ENCODE peak calls at places on chromosomes 6 and 20, in six cellular contexts. V is fibroblast of villous mesenchyme, F is BJ, T is fibroblast of lung, S is lower leg skin, L is A549. A is an unnamed sample.

GRCh38 chr6:6891074-6891754 is 216.5 kb upstream of the RREB1 start:
- DNase-seq in F (no peak), V (no peak), T (no peak), S (no peak), L (no peak), A (no peak)

GRCh38 chr20:4158466-4159050 is 143.2 kb upstream of the RNF24 start:
- DNase-seq in T (no peak), L (no peak), F (no peak), S (no peak), V (no peak), A (peak; percentile 7)

GRCh38 chr20:46206025-46206424 is 87.9 kb downstream of the CD40 start:
- DNase-seq in F (no peak), T (peak; percentile 23), S (peak; percentile 58), V (peak; percentile 35), L (peak; percentile 40), A (peak; percentile 36)

GRCh38 chr6:78526432-78526831 is 340.9 kb upstream of the IRAK1BP1 start:
- DNase-seq in L (no peak), T (no peak), S (no peak), F (no peak), V (no peak), A (no peak)

GRCh38 chr6:1554241-1554880 is 55.4 kb upstream of the FOXC1 start:
- DNase-seq in S (no peak), T (peak; percentile 9), V (no peak), F (no peak), L (peak; percentile 8), A (peak; percentile 41)

GRCh38 chr6:81938014-81938761 is 185.7 kb upstream of the TENT5A start:
- DNase-seq in L (peak; percentile 6), V (peak; percentile 95), S (no peak), T (peak; percentile 88), F (peak; percentile 80), A (peak; percentile 89)

GRCh38 chr6:3848925-3849605 is at the start of gene FAM50B:
- DNase-seq in L (peak; percentile 58), F (peak; percentile 51), S (peak; percentile 93), V (peak; percentile 91), T (peak; percentile 87), A (peak; percentile 88)

GRCh38 chr6:786946-787763 is 94.2 kb upstream of the EXOC2 start:
- DNase-seq in T (no peak), V (peak; percentile 18), F (no peak), L (peak; percentile 18), S (no peak), A (no peak)

GRCh38 chr6:167462913-167463312 is 138.0 kb downstream of the TTLL2 start:
- DNase-seq in T (no peak), L (no peak), F (no peak), S (no peak), V (no peak), A (no peak)

GRCh38 chr20:38757145-38757800 is 9.0 kb downstream of the ACTR5 start:
- DNase-seq in V (no peak), T (no peak), F (no peak), L (no peak), S (no peak), A (no peak)

GRCh38 chr6:44189257-44189656 is 27.5 kb upstream of the MYMX start:
- DNase-seq in S (no peak), V (no peak), L (no peak), F (no peak), T (no peak), A (no peak)

GRCh38 chr6:168318090-168318489 is 1.5 kb downstream of the DACT2 start:
- DNase-seq in F (no peak), L (no peak), S (no peak), T (no peak), V (no peak), A (no peak)

GRCh38 chr6:47414517-47415167 is 62.9 kb upstream of the CD2AP start:
- DNase-seq in V (peak; percentile 66), L (no peak), S (no peak), T (peak; percentile 61), F (peak; percentile 9), A (peak; percentile 51)

GRCh38 chr6:48744948-48745347 is 634.0 kb upstream of the PTCHD4 start:
- DNase-seq in F (no peak), V (peak; percentile 34), L (no peak), T (peak; percentile 61), S (no peak), A (peak; percentile 15)

GRCh38 chr20:36405255-36405654 is 99.1 kb downstream of the DLGAP4 start:
- DNase-seq in V (peak; percentile 8), F (no peak), L (no peak), T (no peak), S (no peak), A (no peak)

GRCh38 chr20:32970115-32970972 is 33.9 kb downstream of the SUN5 start:
- DNase-seq in S (no peak), F (no peak), L (no peak), V (no peak), T (no peak), A (no peak)

GRCh38 chr20:3224681-3225421 is 14.1 kb downstream of the SLC4A11 start:
- DNase-seq in F (no peak), T (no peak), S (no peak), L (no peak), V (no peak), A (no peak)

GRCh38 chr20:47310729-47311128 is 45.8 kb downstream of the ZMYND8 start:
- DNase-seq in S (no peak), F (no peak), T (no peak), L (no peak), V (no peak), A (no peak)

GRCh38 chr20:10492065-10492464 is 57.0 kb downstream of the SLX4IP start:
- DNase-seq in V (peak; percentile 78), T (peak; percentile 52), S (no peak), L (no peak), F (no peak), A (peak; percentile 66)

GRCh38 chr6:55601120-55601519 is 22.1 kb upstream of the HMGCLL1 start:
- DNase-seq in V (no peak), T (no peak), L (no peak), F (no peak), S (no peak), A (no peak)

GRCh38 chr20:48722737-48723191 is 105.0 kb downstream of the PREX1 start:
- DNase-seq in T (peak; percentile 39), S (no peak), L (peak; percentile 35), F (no peak), V (peak; percentile 41), A (peak; percentile 58)
- TF ChIP-seq CTCF in T (no peak), S (no peak), L (no peak), F (no peak), V (no peak), A (peak; percentile 3)

DNA sequence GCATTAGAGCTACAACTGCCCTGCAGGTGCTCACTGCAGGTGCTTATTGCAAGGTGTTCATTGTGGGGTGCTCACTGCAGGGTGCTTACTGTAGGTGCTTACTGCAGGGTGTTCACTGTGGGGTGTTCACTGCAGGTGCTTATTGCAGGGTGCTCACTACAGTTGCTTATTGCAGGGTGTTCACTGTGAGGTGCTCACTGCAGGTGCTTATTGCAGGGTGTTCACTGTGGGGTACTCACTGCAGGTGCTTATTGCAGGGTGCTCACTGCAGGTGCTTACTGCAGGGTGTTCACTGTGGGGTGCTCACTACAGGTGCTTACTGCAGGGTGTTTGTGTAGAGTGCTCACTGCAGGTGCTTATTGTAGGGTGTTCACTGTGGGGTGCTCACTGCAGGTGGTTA is 20.8 kb downstream of the APMAP start:
- DNase-seq in F (no peak), T (no peak), S (no peak), V (no peak), L (no peak), A (no peak)
- H3K4me3 ChIP-seq in F (no peak overlapping the region), T (no peak overlapping the region), S (no peak overlapping the region), V (no peak overlapping the region), L (no peak overlapping the region), A (no peak overlapping the region)

GRCh38 chr6:165725201-165725600 is 62.2 kb upstream of the PDE10A start:
- DNase-seq in V (no peak), T (no peak), L (no peak), F (no peak), S (no peak), A (no peak)
- TF ChIP-seq CTCF in V (no peak), T (no peak), L (no peak), F (no peak), S (no peak), A (no peak)

GRCh38 chr6:31945507-31946369 is at the start of gene CFB:
- DNase-seq in S (peak; percentile 81), V (peak; percentile 86), F (no peak), T (peak; percentile 85), L (peak; percentile 41), A (peak; percentile 82)
- H3K4me3 ChIP-seq in S (no peak within 1 kb of the TSS), V (peak within 1 kb of the TSS; percentile 31), F (no peak within 1 kb of the TSS), T (peak within 1 kb of the TSS; percentile 50), L (no peak within 1 kb of the TSS), A (peak within 1 kb of the TSS; percentile 42)

A was measured in AG10803.